ENCODE peak calls at places on chromosomes 7 and 10, in seven cellular contexts. B is HCT116, I is GM23338, S is neural progenitor cell, A is GM23248, K is hepatocyte, C is OCI-LY7. J is an unnamed sample.

GRCh38 chr7:18497800-18498199 is 2.3 kb downstream of the HDAC9 start:
- DNase-seq in B (no peak), I (no peak), S (no peak), A (no peak), K (no peak), C (no peak), J (no peak)

GRCh38 chr7:46220066-46220630 is 299.1 kb upstream of the IGFBP3 start:
- DNase-seq in B (no peak), I (no peak), S (no peak), A (peak), K (peak), C (no peak), J (no peak)

GRCh38 chr7:100584046-100584676 is 1.8 kb downstream of the LRCH4 start:
- DNase-seq in B (no peak), I (no peak), S (peak), A (no peak), K (peak), C (no peak), J (no peak)

GRCh38 chr7:11667810-11668185 is 164.2 kb downstream of the THSD7A start:
- DNase-seq in B (no peak), I (no peak), S (no peak), A (no peak), K (no peak), C (no peak), J (no peak)

GRCh38 chr7:90412458-90413184 is 9.4 kb downstream of the CLDN12 start:
- DNase-seq in B (peak), I (peak), S (peak), A (peak), K (no peak), C (peak), J (peak)

GRCh38 chr10:133258818-133259602 is 17.7 kb downstream of the ADAM8 start:
- DNase-seq in B (peak), I (no peak), S (no peak), A (peak), K (peak), C (no peak), J (peak)

GRCh38 chr7:139118234-139118802 is 8.8 kb upstream of the ZC3HAV1 start:
- DNase-seq in B (peak), I (peak), S (no peak), A (peak), K (no peak), C (no peak), J (no peak)

GRCh38 chr7:18740579-18740988 is 245.0 kb downstream of the HDAC9 start:
- DNase-seq in B (no peak), I (no peak), S (no peak), A (no peak), K (no peak), C (no peak), J (no peak)

GRCh38 chr10:43249151-43249961 is 17.5 kb downstream of the RASGEF1A start:
- DNase-seq in B (no peak), I (no peak), S (no peak), A (no peak), K (no peak), C (no peak), J (no peak)

GRCh38 chr10:73780966-73781365 is 882 bp upstream of the CHCHD1 start:
- DNase-seq in B (no peak), I (no peak), S (no peak), A (peak), K (no peak), C (peak), J (peak)

GRCh38 chr7:74373536-74373935 is 80.2 kb upstream of the GTF2IRD1 start:
- DNase-seq in B (no peak), I (no peak), S (no peak), A (no peak), K (no peak), C (no peak), J (no peak)

GRCh38 chr7:28272461-28272877 is 91.9 kb upstream of the JAZF1 start:
- DNase-seq in B (peak), I (peak), S (peak), A (peak), K (peak), C (peak), J (no peak)

GRCh38 chr7:151028948-151029501 is 775 bp downstream of the ABCB8 start:
- DNase-seq in B (no peak), I (no peak), S (no peak), A (peak), K (no peak), C (no peak), J (no peak)

DNA sequence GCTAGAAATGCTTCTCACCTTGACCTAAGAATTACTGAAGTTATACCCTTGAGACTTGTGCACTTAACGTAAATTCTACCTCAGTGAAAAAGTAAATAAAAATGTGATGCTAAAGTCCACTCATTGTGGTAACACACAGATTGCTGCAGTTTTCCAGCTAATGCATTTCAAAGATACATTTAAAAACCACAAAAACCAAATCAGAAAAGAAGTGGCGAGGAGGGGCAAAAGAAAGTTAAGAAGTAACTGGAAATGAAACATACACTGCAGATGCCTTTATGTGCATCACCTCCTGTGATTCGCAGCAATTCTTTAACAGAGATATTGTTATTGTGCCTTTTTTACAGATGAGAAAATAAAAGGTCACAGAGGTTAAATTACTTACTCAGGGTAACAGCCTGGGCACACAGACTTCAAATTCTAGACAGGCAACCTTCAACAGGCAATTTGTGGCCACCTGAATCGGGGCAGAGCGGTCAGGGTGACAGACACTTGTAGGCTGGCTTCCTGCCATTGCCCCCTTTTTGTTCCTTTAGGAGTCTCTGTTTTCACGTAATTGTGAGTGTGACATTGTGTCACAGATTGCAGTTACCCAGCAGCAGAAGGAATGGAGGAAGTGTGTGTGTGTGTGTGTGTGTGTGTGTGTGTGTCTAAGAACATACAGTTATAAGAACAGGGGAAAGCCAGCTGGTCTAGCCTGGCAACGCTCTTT is 1.9 kb downstream of the WIPF3 start:
- DNase-seq in B (no peak), I (no peak), S (no peak), A (no peak), K (no peak), C (no peak), J (no peak)
- TF ChIP-seq EZH2phosphoT487 in B (no peak), I (no peak), S (no peak), A (no peak), K (no peak), C (no peak), J (no peak)

GRCh38 chr7:38568497-38568896 is 62.7 kb downstream of the AMPH start:
- DNase-seq in B (no peak), I (no peak), S (no peak), A (no peak), K (no peak), C (no peak), J (no peak)

DNA sequence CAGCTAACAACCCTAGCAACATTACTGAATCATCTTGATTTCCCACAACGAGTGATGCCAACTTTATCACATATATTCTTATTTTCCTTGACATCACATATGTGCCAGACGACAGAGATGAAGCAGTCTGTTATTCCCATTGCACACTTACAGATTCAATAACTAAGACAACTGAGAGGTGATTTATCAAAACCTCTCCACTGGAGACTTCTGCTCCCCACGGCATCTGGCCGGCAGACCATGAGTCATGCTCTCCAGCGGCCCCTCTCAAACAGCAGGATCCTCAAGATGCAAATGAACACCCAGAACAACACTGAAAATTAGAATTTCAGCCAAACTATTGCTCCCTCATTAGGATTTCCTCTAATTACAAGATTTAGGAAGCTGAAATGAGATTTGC is 57.1 kb downstream of the AMPH start:
- DNase-seq in B (no peak), I (no peak), S (no peak), A (peak), K (no peak), C (no peak), J (no peak)
- TF ChIP-seq EZH2phosphoT487 in B (no peak), I (no peak), S (no peak), A (no peak), K (no peak), C (no peak), J (no peak)

GRCh38 chr7:8135417-8135816 is 126.5 kb downstream of the ICA1 start:
- DNase-seq in B (no peak), I (no peak), S (no peak), A (no peak), K (no peak), C (no peak), J (no peak)
- TF ChIP-seq EZH2phosphoT487 in B (no peak), I (no peak), S (no peak), A (no peak), K (no peak), C (no peak), J (no peak)

DNA sequence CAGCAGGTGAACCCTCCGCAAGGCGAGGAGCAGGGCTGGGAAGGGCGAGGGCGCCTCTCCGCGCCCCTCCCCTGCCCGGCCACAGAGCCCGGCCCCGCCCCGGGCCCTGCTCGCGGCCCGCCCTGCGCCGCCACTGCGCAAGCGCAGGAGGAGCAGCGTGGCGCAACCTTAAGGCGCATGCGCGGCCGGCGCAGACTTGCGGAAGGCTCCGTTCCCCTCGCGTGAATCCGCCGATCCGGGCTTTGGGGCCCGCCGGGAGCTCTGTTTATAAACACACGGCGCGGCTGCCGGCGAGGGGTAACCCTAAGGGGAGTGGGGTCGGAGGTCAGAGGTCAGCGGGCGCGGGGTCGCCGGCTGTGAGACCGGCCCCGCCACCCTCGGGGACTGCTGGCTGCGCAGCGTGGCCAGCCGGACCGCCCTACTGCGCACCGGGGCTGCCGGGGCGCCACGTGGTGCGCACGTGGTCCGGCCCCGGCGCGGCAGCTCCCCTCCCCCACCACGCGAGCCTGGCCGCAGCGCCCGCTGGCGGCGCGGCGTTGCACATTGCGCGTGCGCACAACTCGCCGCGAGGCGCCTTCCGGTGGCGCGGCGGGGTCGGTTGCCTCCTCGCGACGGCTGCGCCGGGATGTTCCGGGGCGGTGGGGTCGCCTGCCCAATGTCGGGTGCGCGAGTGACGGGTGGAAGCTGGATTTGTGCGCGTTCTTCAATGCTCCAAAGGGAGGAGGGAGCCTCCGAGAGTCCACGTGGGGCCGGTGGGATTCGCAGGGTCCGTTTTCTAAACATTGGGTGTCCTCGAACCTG is 40.2 kb upstream of the FOXK1 start:
- DNase-seq in B (peak), I (peak), S (peak), A (peak), K (peak), C (peak), J (peak)
- TF ChIP-seq EZH2phosphoT487 in B (no peak), I (no peak), S (no peak), A (no peak), K (no peak), C (no peak), J (no peak)

GRCh38 chr7:32117837-32118236 is 47.6 kb upstream of the PDE1C start:
- DNase-seq in B (no peak), I (no peak), S (no peak), A (peak), K (no peak), C (no peak), J (no peak)

GRCh38 chr7:32116436-32116835 is 46.2 kb upstream of the PDE1C start:
- DNase-seq in B (no peak), I (peak), S (no peak), A (no peak), K (no peak), C (no peak), J (no peak)

GRCh38 chr7:32115831-32116230 is 45.6 kb upstream of the PDE1C start:
- DNase-seq in B (no peak), I (no peak), S (no peak), A (peak), K (no peak), C (no peak), J (no peak)

DNA sequence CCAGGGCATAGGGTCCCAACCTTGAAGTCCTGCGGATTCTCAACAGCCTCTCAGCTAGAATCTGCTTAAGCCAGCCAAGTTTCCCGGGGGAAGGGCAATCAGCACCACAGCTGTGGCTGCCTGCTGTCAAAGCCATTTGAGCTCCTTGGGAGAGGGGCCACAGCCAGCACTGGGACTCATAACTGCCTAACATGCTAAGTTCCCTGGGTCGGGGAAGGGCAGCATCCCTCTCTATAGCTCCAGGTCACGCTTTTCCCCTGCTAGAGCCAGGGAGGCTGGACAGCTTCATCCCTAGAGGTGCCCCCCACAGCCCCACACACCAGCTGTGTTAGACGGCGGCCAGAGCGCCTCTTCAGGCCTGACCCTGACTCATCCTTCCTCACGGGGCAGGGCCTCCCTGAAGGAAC is 49.6 kb upstream of the PDE1C start:
- DNase-seq in B (no peak), I (peak), S (no peak), A (no peak), K (no peak), C (no peak), J (no peak)
- TF ChIP-seq EZH2phosphoT487 in B (no peak), I (no peak), S (no peak), A (no peak), K (no peak), C (no peak), J (no peak)

GRCh38 chr10:53536322-53536721 is 763.7 kb upstream of the MBL2 start:
- DNase-seq in B (no peak), I (no peak), S (no peak), A (no peak), K (no peak), C (no peak), J (no peak)
- TF ChIP-seq EZH2phosphoT487 in B (no peak), I (no peak), S (no peak), A (no peak), K (no peak), C (no peak), J (no peak)

DNA sequence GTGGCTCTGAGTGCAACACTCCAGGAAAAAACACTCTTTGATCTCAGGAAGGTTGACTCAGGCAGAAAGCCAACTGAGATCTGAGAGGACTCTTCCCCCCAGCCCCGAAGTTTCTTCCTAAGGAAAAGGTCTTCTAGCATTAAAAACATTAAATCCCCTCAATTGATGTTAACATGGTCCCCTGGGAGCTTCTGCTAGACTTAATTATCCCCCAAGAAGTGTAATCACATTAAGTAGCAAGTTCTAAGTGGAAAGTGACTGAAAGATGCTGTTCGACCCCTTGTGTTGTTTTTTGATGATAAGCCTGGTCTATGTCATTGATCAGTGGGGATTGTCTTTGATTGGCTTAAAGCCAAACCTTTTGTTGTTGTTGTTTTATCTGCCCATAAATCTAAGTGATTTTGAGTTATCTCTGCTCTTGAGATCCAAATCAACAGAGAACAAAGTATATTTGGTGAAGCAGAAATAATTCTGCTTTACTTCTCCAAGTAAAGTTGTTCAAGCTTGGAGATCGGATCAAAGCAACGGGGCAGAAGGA is 3.4 kb downstream of the NRP1 start:
- DNase-seq in B (no peak), I (no peak), S (peak), A (peak), K (no peak), C (no peak), J (no peak)
- TF ChIP-seq EZH2phosphoT487 in B (no peak), I (no peak), S (peak), A (no peak), K (no peak), C (no peak), J (no peak)

DNA sequence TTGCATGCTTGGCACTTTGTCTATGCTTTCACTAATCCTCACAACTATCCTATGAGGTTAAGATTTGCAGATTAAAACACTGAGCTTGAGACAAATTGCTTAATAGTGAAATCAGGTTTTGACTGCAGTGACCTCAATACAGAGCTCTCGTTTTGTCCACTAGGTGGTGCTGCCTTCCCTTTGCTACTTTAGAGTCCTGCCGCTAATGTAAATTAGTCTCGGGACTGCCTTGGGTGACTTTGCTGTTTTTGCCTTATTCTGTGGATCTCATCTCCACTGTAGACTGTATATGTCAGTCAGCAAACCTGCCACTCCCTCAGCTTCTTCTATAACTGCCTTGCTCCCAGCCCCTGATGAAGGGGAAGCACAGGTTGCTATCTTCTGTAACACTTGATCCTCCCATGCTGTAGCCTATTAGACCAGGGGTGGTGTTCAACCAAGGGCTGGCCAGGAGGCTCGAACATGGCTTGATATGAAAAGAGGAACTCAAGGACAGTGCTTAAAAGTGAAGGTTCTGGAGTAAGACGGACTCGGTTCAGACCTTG is 26.0 kb downstream of the ASB4 start:
- DNase-seq in B (peak), I (peak), S (peak), A (peak), K (peak), C (peak), J (peak)
- TF ChIP-seq EZH2phosphoT487 in B (no peak), I (no peak), S (no peak), A (no peak), K (no peak), C (no peak), J (no peak)

GRCh38 chr7:6106140-6106904 is 75.1 kb downstream of the ANKRD61 start:
- DNase-seq in B (peak), I (peak), S (peak), A (peak), K (no peak), C (peak), J (peak)
- TF ChIP-seq EZH2phosphoT487 in B (no peak), I (no peak), S (no peak), A (no peak), K (no peak), C (no peak), J (no peak)

GRCh38 chr10:3805227-3805790 is 20.3 kb upstream of the KLF6 start:
- DNase-seq in B (peak), I (no peak), S (no peak), A (peak), K (no peak), C (peak), J (peak)

GRCh38 chr10:3805791-3806381 is 20.9 kb upstream of the KLF6 start:
- DNase-seq in B (peak), I (no peak), S (no peak), A (peak), K (peak), C (peak), J (peak)

GRCh38 chr10:3807928-3808496 is 23.0 kb upstream of the KLF6 start:
- DNase-seq in B (no peak), I (no peak), S (no peak), A (no peak), K (peak), C (no peak), J (no peak)

GRCh38 chr10:3807221-3807927 is 22.4 kb upstream of the KLF6 start:
- DNase-seq in B (no peak), I (peak), S (no peak), A (no peak), K (no peak), C (peak), J (no peak)

DNA sequence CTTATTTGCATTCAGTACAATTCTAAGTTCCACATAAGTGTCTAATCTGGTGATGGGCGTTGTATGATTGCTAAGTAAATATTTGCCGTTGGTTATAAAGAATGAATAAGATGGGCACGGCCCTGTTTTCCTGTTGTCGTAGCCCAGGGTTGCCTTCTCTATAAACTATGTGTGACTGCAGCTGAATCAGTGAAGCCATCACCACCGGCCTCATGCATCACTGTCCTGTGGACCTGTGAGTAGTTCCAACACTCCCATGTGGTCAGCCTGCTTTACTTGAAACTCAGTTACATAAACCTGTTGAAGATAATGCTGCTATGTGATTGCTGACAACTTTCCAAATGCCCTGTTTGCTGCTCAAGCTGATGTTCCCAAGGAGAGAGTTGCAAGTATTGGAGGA is 21.6 kb upstream of the KLF6 start:
- DNase-seq in B (no peak), I (no peak), S (no peak), A (peak), K (peak), C (peak), J (no peak)
- TF ChIP-seq EZH2phosphoT487 in B (no peak), I (no peak), S (no peak), A (no peak), K (no peak), C (no peak), J (no peak)

J was measured in MM.1S.